ENCODE peak calls at places on chromosomes 5 and 9, in seven cellular contexts. I is CD4-positive, alpha-beta T cell; L is H9; A is sigmoid colon; O is heart right ventricle; W is right lobe of liver; V is CD8-positive, alpha-beta T cell. U is an unnamed sample.
A peak's percentile ranks its signal among the peaks of the same experiment; 100 is the strongest.

GRCh38 chr9:107243757-107244156 is 39.3 kb upstream of the RAD23B start:
- DNase-seq in A (no peak), I (no peak), L (no peak), V (peak; percentile 6), O (no peak), W (no peak), U (no peak)

GRCh38 chr9:129666575-129666974 is 1.1 kb downstream of the PRRX2 start:
- DNase-seq in A (no peak), L (no peak), W (no peak), I (no peak), V (no peak), O (no peak), U (no peak)

GRCh38 chr5:125112196-125112595 is 365.8 kb upstream of the ZNF608 start:
- DNase-seq in L (no peak), A (no peak), I (no peak), O (no peak), V (no peak), W (no peak), U (no peak)

GRCh38 chr9:127905788-127906191 is 6.4 kb upstream of the ST6GALNAC6 start:
- DNase-seq in I (peak; percentile 78), L (no peak), V (peak; percentile 78), A (no peak), O (no peak), W (no peak), U (no peak)

GRCh38 chr5:154977409-154977808 is 36.1 kb upstream of the KIF4B start:
- DNase-seq in O (no peak), L (no peak), V (no peak), W (no peak), I (no peak), A (no peak), U (no peak)

GRCh38 chr9:104923740-104924139 is 4.2 kb downstream of the ABCA1 start:
- DNase-seq in O (no peak), W (no peak), V (no peak), L (no peak), A (no peak), I (no peak), U (no peak)

GRCh38 chr5:43769576-43770352 is 166.8 kb downstream of the NNT start:
- DNase-seq in O (peak; percentile 55), V (no peak), I (no peak), L (no peak), A (peak; percentile 87), W (no peak), U (peak; percentile 19)

GRCh38 chr9:134620751-134621557 is 20.6 kb upstream of the COL5A1 start:
- DNase-seq in I (no peak), V (no peak), O (no peak), L (peak; percentile 14), A (peak; percentile 58), W (peak; percentile 35), U (no peak)

GRCh38 chr5:115888027-115888426 is 46.3 kb downstream of the AP3S1 start:
- DNase-seq in V (no peak), A (no peak), W (no peak), O (no peak), L (no peak), I (no peak), U (peak; percentile 7)

GRCh38 chr5:96781031-96781733 is 26.6 kb downstream of the ERAP1 start:
- DNase-seq in L (no peak), O (no peak), A (no peak), I (no peak), W (no peak), V (no peak), U (peak; percentile 27)

GRCh38 chr9:111037744-111038335 is 430 bp downstream of the LPAR1 start:
- DNase-seq in V (no peak), O (no peak), W (no peak), A (peak; percentile 76), I (no peak), L (peak; percentile 62), U (no peak)

GRCh38 chr9:114989600-114990410 is 59.4 kb upstream of the TNFSF8 start:
- DNase-seq in I (peak; percentile 35), W (no peak), O (no peak), L (no peak), A (no peak), V (peak; percentile 31), U (no peak)

GRCh38 chr5:141701341-141702119 is 19.5 kb upstream of the ARAP3 start:
- DNase-seq in O (peak; percentile 42), I (no peak), W (no peak), V (no peak), L (no peak), A (no peak), U (no peak)

GRCh38 chr5:127909078-127909477 is 174.5 kb upstream of the SLC12A2 start:
- DNase-seq in W (no peak), V (no peak), O (peak; percentile 7), I (no peak), L (peak; percentile 59), A (no peak), U (no peak)

GRCh38 chr5:124596595-124597388 is 149.6 kb downstream of the ZNF608 start:
- DNase-seq in I (no peak), V (no peak), W (no peak), A (no peak), L (no peak), O (no peak), U (peak; percentile 27)

GRCh38 chr5:158979749-158980521 is 119.8 kb downstream of the EBF1 start:
- DNase-seq in A (peak; percentile 76), W (peak; percentile 75), I (no peak), O (peak; percentile 54), L (no peak), V (no peak), U (no peak)

GRCh38 chr5:45376463-45376862 is 319.7 kb downstream of the HCN1 start:
- DNase-seq in L (no peak), V (no peak), O (no peak), W (no peak), I (no peak), A (no peak), U (no peak)

DNA sequence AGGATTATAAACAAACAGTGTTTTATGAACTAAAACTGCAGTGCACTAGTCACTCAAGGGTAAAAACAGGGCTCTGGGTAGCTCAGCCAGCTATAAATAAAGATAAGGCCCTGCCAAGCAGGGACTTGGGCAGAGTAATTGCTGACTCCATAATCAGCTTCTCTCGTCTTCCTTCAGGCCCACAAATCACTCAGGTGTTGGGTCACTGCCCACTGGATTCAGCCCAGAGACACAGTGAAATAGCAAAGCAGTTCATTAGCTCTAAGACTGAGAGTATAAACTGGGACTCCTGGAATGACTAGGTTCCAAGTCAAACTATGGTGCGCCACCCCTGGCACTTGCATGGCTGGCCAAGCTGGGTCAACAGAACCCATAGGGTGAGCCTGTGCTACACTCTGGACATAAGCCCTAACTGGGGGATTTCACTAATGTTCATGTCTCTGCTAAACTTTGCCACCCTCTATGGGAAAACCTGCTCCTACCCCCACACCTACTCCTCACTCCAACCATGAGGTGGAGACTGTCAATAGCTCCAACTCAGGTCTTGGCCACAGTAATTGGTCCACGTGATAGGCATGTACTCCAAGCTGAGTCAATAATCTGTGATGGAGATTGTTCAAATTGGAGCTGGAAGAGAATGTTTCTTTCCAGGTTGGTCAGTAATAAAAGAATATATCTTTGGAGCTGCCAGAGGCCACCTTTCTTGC is 158.5 kb downstream of the SLIT3 start:
- DNase-seq in W (peak; percentile 65), I (no peak), L (no peak), A (peak; percentile 90), V (no peak), O (peak; percentile 53), U (no peak)
- H3K27me3 ChIP-seq in W (no peaks in the 10 kb centered on the region), I (no peaks in the 10 kb centered on the region), L (no peaks in the 10 kb centered on the region), A (no peaks in the 10 kb centered on the region), V (no peaks in the 10 kb centered on the region), O (no peaks in the 10 kb centered on the region), U (no peaks in the 10 kb centered on the region)

DNA sequence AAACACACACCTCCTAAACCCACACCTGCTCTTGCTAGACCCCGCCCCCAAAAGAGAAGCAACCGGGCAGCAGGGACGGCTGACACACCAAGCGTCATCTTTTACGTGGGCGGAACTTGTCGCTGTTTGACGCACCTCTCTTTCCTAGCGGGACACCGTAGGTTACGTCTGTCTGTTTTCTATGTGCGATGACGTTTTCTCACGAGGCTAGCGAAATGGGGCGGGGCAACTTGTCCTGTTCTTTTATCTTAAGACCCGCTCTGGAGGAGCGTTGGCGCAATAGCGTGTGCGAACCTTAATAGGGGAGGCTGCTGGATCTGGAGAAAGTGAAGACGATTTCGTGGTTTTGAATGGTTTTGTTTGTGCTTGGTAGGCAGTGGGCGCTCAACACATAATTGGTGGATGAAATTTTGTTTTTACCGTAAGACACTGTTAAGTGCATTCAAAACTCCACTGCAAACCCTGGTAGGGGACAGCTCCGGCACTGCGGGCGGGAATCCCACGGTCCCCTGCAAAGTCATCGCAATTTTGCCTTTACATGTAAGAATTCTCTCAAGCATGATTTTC is 501 bp upstream of the C9orf72 start:
- DNase-seq in V (peak; percentile 94), W (peak; percentile 98), L (peak; percentile 99), O (peak; percentile 98), I (peak; percentile 90), A (peak; percentile 99), U (peak; percentile 85)
- TF ChIP-seq CTCF in V (no peak), W (no peak), L (no peak), O (no peak), I (no peak), A (no peak), U (no peak)

GRCh38 chr5:176728810-176729209 is 81.5 kb downstream of the TSPAN17 start:
- DNase-seq in V (no peak), O (no peak), L (no peak), A (no peak), I (no peak), W (no peak), U (no peak)

GRCh38 chr5:176727528-176727900 is 80.2 kb downstream of the TSPAN17 start:
- DNase-seq in A (no peak), O (no peak), W (no peak), V (no peak), I (no peak), L (no peak), U (no peak)

GRCh38 chr5:176725521-176725920 is 78.2 kb downstream of the TSPAN17 start:
- DNase-seq in O (no peak), L (no peak), V (no peak), W (no peak), I (no peak), A (no peak), U (no peak)

GRCh38 chr5:176726746-176727527 is 79.7 kb downstream of the TSPAN17 start:
- DNase-seq in L (no peak), A (no peak), V (no peak), W (no peak), O (no peak), I (no peak), U (no peak)

DNA sequence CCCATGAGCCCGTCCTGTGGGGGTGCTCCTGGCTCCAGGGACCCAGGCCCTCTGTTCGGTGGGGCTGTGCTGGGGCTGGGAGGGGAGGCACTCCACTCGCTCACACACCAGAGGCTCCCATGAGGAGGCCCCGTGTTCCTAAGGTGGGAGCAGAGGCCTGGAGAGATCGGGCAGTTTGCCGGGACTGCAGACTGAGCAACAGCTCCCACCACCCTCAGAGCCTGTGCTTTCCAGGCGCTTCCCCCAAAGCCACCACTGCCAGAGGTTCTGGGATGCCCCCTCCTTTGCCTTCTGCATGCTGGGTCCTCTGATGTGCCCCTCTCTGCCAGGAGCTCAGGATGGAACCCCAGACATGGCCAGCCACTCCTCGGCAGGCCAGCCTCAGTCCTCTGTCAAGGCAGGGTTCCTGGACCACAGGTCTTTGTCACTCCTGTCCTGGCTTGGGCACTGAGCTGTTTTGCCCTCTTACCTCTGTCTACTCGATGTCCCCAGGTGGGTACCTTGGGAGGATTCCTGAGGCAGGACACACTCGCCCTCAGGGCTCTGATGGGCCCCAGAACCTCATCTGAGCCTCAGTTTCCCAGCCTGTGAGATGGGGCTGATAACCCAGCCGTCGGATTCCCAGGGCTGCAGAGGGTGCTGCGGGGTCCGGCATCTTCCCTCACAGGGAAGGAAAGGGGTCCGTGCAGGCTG is 80.8 kb downstream of the TSPAN17 start:
- DNase-seq in V (no peak), A (no peak), W (no peak), L (no peak), I (no peak), O (no peak), U (no peak)
- H3K27me3 ChIP-seq in V (no peaks in the 10 kb centered on the region), A (peaks cover 53% of the 10 kb centered on the region), W (no peaks in the 10 kb centered on the region), L (no peaks in the 10 kb centered on the region), I (peaks cover 28% of the 10 kb centered on the region), O (peaks cover 79% of the 10 kb centered on the region), U (peaks cover 31% of the 10 kb centered on the region)

GRCh38 chr5:166382031-166382430 is 1909.4 kb upstream of the WWC1 start:
- DNase-seq in A (no peak), W (no peak), I (no peak), L (peak; percentile 75), V (no peak), O (no peak), U (no peak)
- TF ChIP-seq CTCF in A (no peak), W (no peak), I (no peak), L (peak; percentile 67), V (no peak), O (no peak), U (no peak)